ENCODE peak calls at places on chromosome 10, in four cellular contexts. J, R, Y and U are unnamed samples.

GRCh38 chr10:90066435-90066834 is 365.0 kb downstream of the KIF20B start:
- DNase-seq in J (no peak), R (no peak), Y (no peak), U (no peak)

GRCh38 chr10:12622691-12623090 is 273.3 kb downstream of the CAMK1D start:
- DNase-seq in J (no peak), R (no peak), Y (no peak), U (no peak)

GRCh38 chr10:123494409-123494808 is 171.7 kb upstream of the GPR26 start:
- DNase-seq in J (no peak), R (no peak), Y (no peak), U (no peak)

GRCh38 chr10:72742797-72743196 is 50.9 kb downstream of the MCU start:
- DNase-seq in J (no peak), R (no peak), Y (no peak), U (no peak)

GRCh38 chr10:116053910-116054309 is 219.1 kb downstream of the GFRA1 start:
- DNase-seq in J (no peak), R (no peak), Y (no peak), U (no peak)

GRCh38 chr10:91043173-91043910 is 122.5 kb upstream of the ANKRD1 start:
- DNase-seq in J (peak), R (peak), Y (peak), U (no peak)

GRCh38 chr10:119521443-119522204 is 20.9 kb downstream of the RGS10 start:
- DNase-seq in J (no peak), R (no peak), Y (peak), U (no peak)

GRCh38 chr10:132331259-132331955 is 586 bp upstream of the LRRC27 start:
- DNase-seq in J (no peak), R (no peak), Y (no peak), U (no peak)

GRCh38 chr10:17564911-17565310 is 52.3 kb downstream of the HACD1 start:
- DNase-seq in J (no peak), R (no peak), Y (no peak), U (no peak)

GRCh38 chr10:98371421-98371820 is 43.6 kb downstream of the PYROXD2 start:
- DNase-seq in J (no peak), R (no peak), Y (no peak), U (no peak)

GRCh38 chr10:95394161-95394880 is 103.5 kb upstream of the PDLIM1 start:
- DNase-seq in J (no peak), R (peak), Y (peak), U (no peak)

GRCh38 chr10:133274751-133275682 is 1.7 kb downstream of the ADAM8 start:
- DNase-seq in J (no peak), R (peak), Y (no peak), U (no peak)

GRCh38 chr10:75170215-75170614 is 40.4 kb upstream of the VDAC2 start:
- DNase-seq in J (no peak), R (no peak), Y (no peak), U (no peak)

GRCh38 chr10:91681361-91682276 is 48.7 kb upstream of the PPP1R3C start:
- DNase-seq in J (no peak), R (no peak), Y (no peak), U (no peak)

GRCh38 chr10:120688928-120689327 is 162.2 kb upstream of the WDR11 start:
- DNase-seq in J (no peak), R (no peak), Y (no peak), U (no peak)

GRCh38 chr10:82150123-82150900 is 275.3 kb downstream of the NRG3 start:
- DNase-seq in J (peak), R (no peak), Y (no peak), U (peak)

GRCh38 chr10:103259989-103260388 is 14.3 kb downstream of the RPEL1 start:
- DNase-seq in J (no peak), R (no peak), Y (no peak), U (no peak)

GRCh38 chr10:103262229-103262628 is 14.7 kb upstream of the INA start:
- DNase-seq in J (no peak), R (no peak), Y (no peak), U (no peak)

GRCh38 chr10:103265712-103266329 is 11.1 kb upstream of the INA start:
- DNase-seq in J (peak), R (no peak), Y (peak), U (peak)
- TF ChIP-seq SUZ12 in J (no peak), R (no peak), Y (no peak), U (no peak)

DNA sequence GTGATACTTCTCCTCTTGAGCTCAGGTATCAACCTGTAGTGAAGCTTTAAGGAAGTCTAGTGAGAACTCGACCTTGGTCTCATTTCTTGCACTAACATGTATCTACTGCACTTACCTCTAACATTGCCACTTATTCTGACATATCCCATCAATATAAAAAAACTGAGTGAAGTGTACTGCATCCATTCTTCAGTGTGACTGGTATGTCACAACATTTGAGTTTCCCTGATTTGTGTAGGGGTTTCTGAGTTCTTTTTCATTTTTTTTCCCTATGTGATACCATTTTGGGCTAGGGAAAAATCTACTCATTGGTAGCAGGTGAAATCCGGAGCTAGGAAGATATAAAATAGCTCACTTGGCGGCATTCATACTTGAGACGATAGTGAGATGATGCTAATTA is 274.3 kb downstream of the PRKG1 start:
- DNase-seq in J (no peak), R (no peak), Y (no peak), U (no peak)
- TF ChIP-seq SUZ12 in J (no peak), R (no peak), Y (no peak), U (no peak)

GRCh38 chr10:118423800-118424479 is 81.8 kb upstream of the FAM204A start:
- DNase-seq in J (peak), R (no peak), Y (peak), U (peak)
- TF ChIP-seq SUZ12 in J (no peak), R (no peak), Y (no peak), U (no peak)

GRCh38 chr10:50577681-50578350 is 45.9 kb downstream of the SGMS1 start:
- DNase-seq in J (no peak), R (no peak), Y (no peak), U (no peak)
- TF ChIP-seq SUZ12 in J (no peak), R (no peak), Y (no peak), U (no peak)

GRCh38 chr10:102919992-102920736 is 2.1 kb downstream of the CNNM2 start:
- DNase-seq in J (no peak), R (no peak), Y (peak), U (no peak)

GRCh38 chr10:102917314-102917961 is 656 bp upstream of the CNNM2 start:
- DNase-seq in J (peak), R (no peak), Y (peak), U (peak)

GRCh38 chr10:102919237-102919959 is 1.3 kb downstream of the CNNM2 start:
- DNase-seq in J (no peak), R (no peak), Y (peak), U (no peak)

GRCh38 chr10:102917962-102918816 is at the start of gene CNNM2:
- DNase-seq in J (peak), R (peak), Y (peak), U (peak)

DNA sequence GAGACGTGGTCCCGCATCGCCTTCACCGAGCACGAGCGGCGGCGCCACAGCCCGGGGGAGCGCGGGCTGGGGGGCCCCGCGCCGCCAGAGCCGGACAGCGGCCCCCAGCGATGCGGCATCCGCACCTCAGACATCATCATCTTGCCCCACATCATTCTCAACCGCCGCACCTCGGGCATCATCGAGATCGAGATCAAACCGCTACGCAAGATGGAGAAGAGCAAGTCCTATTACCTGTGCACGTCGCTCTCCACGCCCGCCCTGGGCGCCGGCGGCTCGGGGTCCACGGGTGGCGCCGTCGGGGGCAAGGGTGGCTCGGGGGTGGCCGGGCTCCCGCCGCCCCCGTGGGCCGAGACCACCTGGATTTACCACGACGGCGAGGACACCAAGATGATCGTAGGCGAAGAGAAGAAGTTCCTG is 733 bp downstream of the CNNM2 start:
- DNase-seq in J (peak), R (no peak), Y (peak), U (no peak)
- TF ChIP-seq SUZ12 in J (no peak), R (no peak), Y (no peak), U (no peak)

GRCh38 chr10:33334839-33335549 is 527 bp upstream of the NRP1 start:
- DNase-seq in J (peak), R (no peak), Y (peak), U (peak)
- TF ChIP-seq SUZ12 in J (no peak), R (no peak), Y (no peak), U (no peak)